ENCODE peak calls at places on chromosomes 3 and 15, in four cellular contexts. One of them, this sample, is unnamed. For H3K27me3, the result is how much of the 10 kb centered on the place peaks cover.

GRCh38 chr3:123741058-123741511 is 143.0 kb downstream of the MYLK start:
- DNase-seq in GM23338: no peak
- DNase-seq in esophagus muscularis mucosa: no peak
- DNase-seq in hepatocyte: no peak
- DNase-seq in this sample: peak

GRCh38 chr3:127573916-127574315 is 16.6 kb downstream of the TPRA1 start:
- DNase-seq in GM23338: no peak
- DNase-seq in esophagus muscularis mucosa: no peak
- DNase-seq in hepatocyte: no peak
- DNase-seq in this sample: no peak

GRCh38 chr15:38647683-38648082 is 83.1 kb upstream of the RASGRP1 start:
- DNase-seq in GM23338: peak
- DNase-seq in esophagus muscularis mucosa: no peak
- DNase-seq in hepatocyte: peak
- DNase-seq in this sample: peak

GRCh38 chr15:78035319-78035718 is 42.2 kb downstream of the TBC1D2B start:
- DNase-seq in GM23338: no peak
- DNase-seq in esophagus muscularis mucosa: no peak
- DNase-seq in hepatocyte: no peak
- DNase-seq in this sample: no peak

GRCh38 chr3:166706094-166706493 is 674.0 kb downstream of the ZBBX start:
- DNase-seq in GM23338: no peak
- DNase-seq in esophagus muscularis mucosa: no peak
- DNase-seq in hepatocyte: no peak
- DNase-seq in this sample: no peak

GRCh38 chr3:42402394-42403100 is 7.9 kb downstream of the LYZL4 start:
- DNase-seq in GM23338: no peak
- DNase-seq in esophagus muscularis mucosa: no peak
- DNase-seq in hepatocyte: no peak
- DNase-seq in this sample: no peak

GRCh38 chr3:197353001-197353866 is 54.8 kb upstream of the DLG1 start:
- DNase-seq in GM23338: no peak
- DNase-seq in esophagus muscularis mucosa: no peak
- DNase-seq in hepatocyte: no peak
- DNase-seq in this sample: no peak

GRCh38 chr3:72661115-72661457 is 187.2 kb downstream of the SHQ1 start:
- DNase-seq in GM23338: no peak
- DNase-seq in esophagus muscularis mucosa: no peak
- DNase-seq in hepatocyte: peak
- DNase-seq in this sample: peak

GRCh38 chr3:27451261-27451660 is 32.9 kb downstream of the SLC4A7 start:
- DNase-seq in GM23338: no peak
- DNase-seq in esophagus muscularis mucosa: no peak
- DNase-seq in hepatocyte: no peak
- DNase-seq in this sample: no peak

GRCh38 chr3:27452368-27453090 is 31.7 kb downstream of the SLC4A7 start:
- DNase-seq in GM23338: no peak
- DNase-seq in esophagus muscularis mucosa: no peak
- DNase-seq in hepatocyte: no peak
- DNase-seq in this sample: no peak

GRCh38 chr3:27454461-27454860 is 29.7 kb downstream of the SLC4A7 start:
- DNase-seq in GM23338: no peak
- DNase-seq in esophagus muscularis mucosa: no peak
- DNase-seq in hepatocyte: no peak
- DNase-seq in this sample: no peak

GRCh38 chr3:27451845-27452244 is 32.3 kb downstream of the SLC4A7 start:
- DNase-seq in GM23338: no peak
- DNase-seq in esophagus muscularis mucosa: no peak
- DNase-seq in hepatocyte: no peak
- DNase-seq in this sample: no peak

GRCh38 chr3:27449530-27450150 is 34.5 kb downstream of the SLC4A7 start:
- DNase-seq in GM23338: no peak
- DNase-seq in esophagus muscularis mucosa: no peak
- DNase-seq in hepatocyte: no peak
- DNase-seq in this sample: peak
- H3K27me3 ChIP-seq in GM23338: under half
- H3K27me3 ChIP-seq in esophagus muscularis mucosa: under half
- H3K27me3 ChIP-seq in hepatocyte: under half
- H3K27me3 ChIP-seq in this sample: under half

DNA sequence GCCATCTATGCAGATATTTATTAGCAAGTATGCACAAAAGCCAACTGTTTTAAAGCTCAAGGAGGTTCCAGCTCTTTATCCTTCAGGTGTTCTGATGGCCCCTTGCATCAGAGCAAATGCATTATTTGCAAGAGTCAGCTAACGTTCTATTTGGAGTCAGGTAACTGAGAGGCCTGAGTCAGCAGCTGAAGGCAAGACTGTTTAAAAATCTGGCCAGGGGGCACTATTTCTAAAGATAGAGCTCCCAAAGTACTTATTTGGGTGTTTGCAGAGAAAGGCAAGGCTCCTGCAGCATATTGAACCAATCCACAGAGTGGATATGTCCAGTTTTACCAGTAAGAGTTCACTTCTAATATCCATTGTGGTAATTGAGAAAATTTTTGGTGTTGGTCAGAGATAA is 146.1 kb downstream of the LRTM1 start:
- DNase-seq in GM23338: peak
- DNase-seq in esophagus muscularis mucosa: no peak
- DNase-seq in hepatocyte: no peak
- DNase-seq in this sample: no peak
- TF ChIP-seq CTCF in GM23338: peak
- TF ChIP-seq CTCF in esophagus muscularis mucosa: no peak
- TF ChIP-seq CTCF in hepatocyte: no peak
- TF ChIP-seq CTCF in this sample: no peak

DNA sequence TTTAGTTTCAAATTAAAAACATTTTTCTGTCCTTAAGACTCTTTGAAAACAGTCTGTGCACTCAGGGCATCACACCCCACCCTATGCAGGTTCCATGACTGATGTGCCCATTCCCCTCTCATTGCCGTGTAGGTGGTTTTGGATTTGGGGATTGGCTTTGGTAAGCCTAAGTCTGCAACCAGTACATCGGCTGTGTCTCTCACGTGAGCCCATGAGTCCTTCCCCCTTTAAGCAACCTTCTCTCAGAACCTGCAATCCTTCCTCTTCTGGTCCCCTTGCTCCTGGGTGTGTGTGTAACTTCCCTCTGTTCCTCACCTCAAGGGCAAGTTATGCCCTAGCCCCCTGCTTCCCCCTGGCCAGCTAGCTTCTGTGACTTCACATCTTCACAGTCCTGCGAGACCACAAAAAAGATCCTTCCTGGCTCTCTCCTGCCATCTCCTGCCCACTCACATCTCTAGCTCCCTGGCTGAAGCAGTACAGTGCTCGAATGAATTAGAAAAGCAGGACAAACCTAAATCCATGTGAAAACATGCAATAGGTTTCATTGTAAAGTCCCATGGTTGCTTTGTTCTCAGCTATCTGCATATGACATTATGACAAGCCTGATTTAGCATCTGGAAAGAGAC is 126.7 kb downstream of the UACA start:
- DNase-seq in GM23338: peak
- DNase-seq in esophagus muscularis mucosa: no peak
- DNase-seq in hepatocyte: peak
- DNase-seq in this sample: no peak
- H3K4me3 ChIP-seq in GM23338: no peak
- H3K4me3 ChIP-seq in esophagus muscularis mucosa: no peak
- H3K4me3 ChIP-seq in hepatocyte: no peak
- H3K4me3 ChIP-seq in this sample: no peak

DNA sequence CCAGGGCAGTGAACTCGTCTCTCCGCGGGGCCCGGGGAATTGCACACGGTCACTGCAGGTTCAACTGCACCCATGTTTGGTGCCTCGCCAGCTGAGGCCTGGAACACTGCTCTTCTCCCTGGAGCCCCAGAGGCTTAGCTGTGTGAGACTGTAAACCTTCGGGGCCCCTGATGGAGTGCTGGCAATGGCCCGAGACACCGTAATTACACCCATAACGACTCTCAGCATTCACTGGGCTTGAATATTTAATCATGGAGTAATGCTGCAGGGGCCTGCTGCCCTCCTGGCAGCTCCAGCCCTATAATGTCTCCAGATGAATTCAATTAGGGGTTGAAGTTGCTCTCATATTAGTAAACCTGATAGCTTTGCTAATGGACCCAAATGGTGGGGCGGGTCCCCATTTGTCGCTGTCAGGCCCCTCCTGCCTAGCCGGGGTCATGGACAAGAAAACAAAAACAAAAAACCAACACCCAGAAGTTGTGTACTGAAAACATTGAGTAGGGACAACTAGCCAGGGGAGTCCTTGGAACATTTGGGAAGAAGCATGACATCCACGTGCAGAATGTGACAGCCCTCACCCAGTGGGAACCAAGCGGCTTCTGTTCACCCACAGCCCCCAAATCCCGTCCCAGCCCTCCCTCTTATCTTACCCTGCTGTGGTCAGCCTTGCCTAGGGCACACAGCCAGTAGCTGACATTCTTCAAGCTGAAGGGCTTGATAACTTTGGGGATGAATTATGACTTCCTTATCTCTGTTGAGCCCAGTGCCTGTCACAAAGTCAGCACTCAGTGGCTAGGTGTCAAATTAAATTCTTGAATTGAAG is 74.3 kb upstream of the SCN5A start:
- DNase-seq in GM23338: no peak
- DNase-seq in esophagus muscularis mucosa: no peak
- DNase-seq in hepatocyte: no peak
- DNase-seq in this sample: no peak
- H3K27me3 ChIP-seq in GM23338: under half
- H3K27me3 ChIP-seq in esophagus muscularis mucosa: under half
- H3K27me3 ChIP-seq in hepatocyte: under half
- H3K27me3 ChIP-seq in this sample: under half

DNA sequence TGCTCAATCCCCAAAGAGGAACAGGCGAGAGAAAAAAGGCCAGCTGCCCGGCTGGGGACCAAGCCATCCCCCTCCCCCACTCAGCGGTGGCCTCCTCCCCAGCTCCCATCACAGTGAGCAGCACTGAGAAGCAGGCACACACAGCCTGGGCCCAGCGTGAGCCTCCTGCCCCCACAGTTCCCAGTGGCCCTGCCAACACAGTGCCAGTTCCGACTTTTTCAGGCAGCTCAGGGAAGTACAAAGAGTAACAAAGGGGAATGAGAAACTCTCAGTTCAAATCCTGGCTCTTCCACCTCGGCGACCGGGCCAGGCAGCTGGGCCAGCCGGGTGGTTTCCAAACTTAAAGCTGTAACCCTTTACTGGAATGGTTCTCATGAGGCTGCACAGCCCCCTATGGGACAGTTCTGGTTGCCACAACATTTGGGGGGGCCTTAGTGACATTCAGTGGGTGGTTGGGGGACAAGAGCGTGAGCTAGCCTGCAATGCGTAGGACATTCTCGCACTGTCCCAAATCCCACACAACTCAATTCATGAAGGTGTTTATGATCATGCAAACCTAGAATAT is 18.4 kb downstream of the TNK2 start:
- DNase-seq in GM23338: peak
- DNase-seq in esophagus muscularis mucosa: no peak
- DNase-seq in hepatocyte: no peak
- DNase-seq in this sample: no peak
- TF ChIP-seq CTCF in GM23338: peak
- TF ChIP-seq CTCF in esophagus muscularis mucosa: no peak
- TF ChIP-seq CTCF in hepatocyte: no peak
- TF ChIP-seq CTCF in this sample: no peak

DNA sequence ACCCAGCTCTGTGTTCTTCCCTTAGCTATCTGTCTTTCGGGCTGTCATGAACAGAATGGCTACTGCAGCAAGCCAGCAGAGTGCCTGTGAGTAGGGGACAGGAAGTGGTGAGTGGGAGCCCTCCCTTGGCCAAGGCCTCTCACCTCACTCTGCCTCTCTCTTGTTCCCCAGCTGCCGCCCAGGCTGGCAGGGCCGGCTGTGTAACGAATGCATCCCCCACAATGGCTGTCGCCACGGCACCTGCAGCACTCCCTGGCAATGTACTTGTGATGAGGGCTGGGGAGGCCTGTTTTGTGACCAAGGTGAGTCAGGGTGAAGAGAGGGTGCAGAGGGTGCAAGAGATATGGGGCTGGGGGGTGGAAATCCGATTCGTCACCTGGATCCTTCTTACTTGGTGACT is 3.0 kb downstream of the DLL4 start:
- DNase-seq in GM23338: no peak
- DNase-seq in esophagus muscularis mucosa: no peak
- DNase-seq in hepatocyte: no peak
- DNase-seq in this sample: no peak
- H3K4me3 ChIP-seq in GM23338: no peak
- H3K4me3 ChIP-seq in esophagus muscularis mucosa: peak
- H3K4me3 ChIP-seq in hepatocyte: no peak
- H3K4me3 ChIP-seq in this sample: no peak

GRCh38 chr3:9225268-9225667 is 24.2 kb downstream of the SRGAP3 start:
- DNase-seq in GM23338: peak
- DNase-seq in esophagus muscularis mucosa: no peak
- DNase-seq in hepatocyte: no peak
- DNase-seq in this sample: no peak

GRCh38 chr3:9226326-9226725 is 23.1 kb downstream of the SRGAP3 start:
- DNase-seq in GM23338: no peak
- DNase-seq in esophagus muscularis mucosa: no peak
- DNase-seq in hepatocyte: peak
- DNase-seq in this sample: peak

GRCh38 chr3:9222956-9223639 is 26.3 kb downstream of the SRGAP3 start:
- DNase-seq in GM23338: no peak
- DNase-seq in esophagus muscularis mucosa: no peak
- DNase-seq in hepatocyte: no peak
- DNase-seq in this sample: no peak

GRCh38 chr3:9223683-9224082 is 25.8 kb downstream of the SRGAP3 start:
- DNase-seq in GM23338: no peak
- DNase-seq in esophagus muscularis mucosa: no peak
- DNase-seq in hepatocyte: no peak
- DNase-seq in this sample: no peak

DNA sequence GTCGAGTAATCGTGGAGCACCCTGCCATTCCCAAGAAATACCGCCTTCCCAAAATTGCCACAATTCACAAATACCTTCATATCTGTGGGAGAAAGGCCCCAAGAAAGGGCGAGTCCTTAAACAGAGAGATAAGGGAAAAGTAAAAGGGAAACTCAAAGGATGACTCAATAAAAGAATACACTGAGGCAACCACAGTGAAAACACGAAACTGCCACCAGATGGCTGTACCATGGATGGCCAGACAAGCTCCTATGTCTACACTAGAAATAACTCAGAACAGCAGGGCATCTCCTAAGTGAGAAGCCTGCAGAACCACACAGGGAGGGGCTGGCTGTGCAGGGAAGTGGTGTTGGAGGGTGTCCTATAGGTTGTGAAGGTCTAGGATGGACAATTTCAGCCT is 25.0 kb downstream of the SRGAP3 start:
- DNase-seq in GM23338: no peak
- DNase-seq in esophagus muscularis mucosa: no peak
- DNase-seq in hepatocyte: no peak
- DNase-seq in this sample: peak
- H3K27me3 ChIP-seq in GM23338: under half
- H3K27me3 ChIP-seq in esophagus muscularis mucosa: under half
- H3K27me3 ChIP-seq in hepatocyte: under half
- H3K27me3 ChIP-seq in this sample: under half

DNA sequence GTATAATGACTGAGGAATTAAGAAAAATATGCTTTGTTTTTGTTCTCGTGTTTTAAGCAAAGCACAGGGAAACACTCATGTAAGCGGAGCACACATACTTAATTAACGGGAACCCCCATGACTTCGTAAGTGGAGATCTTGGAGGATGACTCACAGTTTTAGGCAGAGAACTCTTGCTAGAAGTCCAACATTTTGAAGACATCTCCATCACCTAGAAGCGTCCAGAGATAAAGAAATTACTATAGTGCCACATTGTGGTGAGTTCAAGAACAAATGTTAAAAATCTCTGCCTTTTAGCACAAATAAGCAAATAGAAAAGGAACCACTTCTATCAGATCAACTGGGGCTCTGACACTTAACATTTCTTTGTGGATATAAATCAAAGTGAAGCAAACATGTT is 194.1 kb upstream of the ARHGEF26 start:
- DNase-seq in GM23338: peak
- DNase-seq in esophagus muscularis mucosa: no peak
- DNase-seq in hepatocyte: peak
- DNase-seq in this sample: peak
- TF ChIP-seq CTCF in GM23338: peak
- TF ChIP-seq CTCF in esophagus muscularis mucosa: peak
- TF ChIP-seq CTCF in hepatocyte: peak
- TF ChIP-seq CTCF in this sample: no peak